ENCODE peak calls at places on chromosomes 6 and 20, in six cellular contexts. I is GM12878, E is H1, R is HCT116, V is K562, P is HepG2. U is an unnamed sample. For H3K27me3, the result is how much of the 10 kb centered on the place peaks cover.

GRCh38 chr20:22556565-22557056 is 27.8 kb downstream of the FOXA2 start:
- DNase-seq in I (no peak), R (no peak), V (peak), E (no peak), P (no peak), U (no peak)

GRCh38 chr20:54107600-54108393 is 37.4 kb upstream of the BCAS1 start:
- DNase-seq in V (no peak), P (peak), R (no peak), I (no peak), E (no peak), U (no peak)

GRCh38 chr20:14865169-14865568 is 527.8 kb upstream of the FLRT3 start:
- DNase-seq in R (no peak), E (no peak), I (no peak), V (no peak), P (no peak), U (no peak)

GRCh38 chr6:74780831-74781230 is 425.0 kb downstream of the COL12A1 start:
- DNase-seq in I (no peak), R (no peak), P (no peak), V (no peak), E (no peak), U (no peak)

GRCh38 chr6:28824793-28825731 is 98.7 kb downstream of the TRIM27 start:
- DNase-seq in V (peak), R (no peak), E (no peak), P (no peak), I (no peak), U (no peak)

GRCh38 chr6:45256697-45257695 is 71.1 kb upstream of the RUNX2 start:
- DNase-seq in V (peak), I (no peak), R (no peak), P (no peak), E (no peak), U (no peak)

GRCh38 chr6:141483561-141484061 is 649.1 kb upstream of the GJE1 start:
- DNase-seq in I (peak), V (no peak), E (no peak), P (no peak), R (no peak), U (no peak)

GRCh38 chr6:138451043-138451442 is 47.0 kb downstream of the HEBP2 start:
- DNase-seq in P (no peak), E (no peak), V (no peak), R (no peak), I (no peak), U (no peak)

GRCh38 chr6:135651964-135652755 is 154.6 kb upstream of the AHI1 start:
- DNase-seq in I (peak), R (no peak), P (no peak), E (no peak), V (no peak), U (no peak)

GRCh38 chr20:18004389-18005031 is 35.7 kb downstream of the MGME1 start:
- DNase-seq in V (no peak), R (no peak), I (no peak), P (peak), E (no peak), U (no peak)

GRCh38 chr20:1426231-1426849 is 33.5 kb upstream of the FKBP1A start:
- DNase-seq in V (no peak), E (no peak), R (no peak), P (no peak), I (no peak), U (no peak)

GRCh38 chr20:32483351-32484220 is 101.5 kb downstream of the NOL4L start:
- DNase-seq in P (peak), V (no peak), I (no peak), R (peak), E (peak), U (no peak)

GRCh38 chr6:1164600-1164999 is 147.3 kb upstream of the FOXQ1 start:
- DNase-seq in P (peak), R (no peak), V (no peak), I (no peak), E (no peak), U (no peak)

GRCh38 chr20:10309326-10309725 is 90.7 kb downstream of the SNAP25 start:
- DNase-seq in V (no peak), I (no peak), P (no peak), R (no peak), E (no peak), U (no peak)

GRCh38 chr20:9150632-9151031 is 81.7 kb downstream of the PLCB4 start:
- DNase-seq in I (no peak), E (no peak), V (no peak), R (no peak), P (no peak), U (no peak)

GRCh38 chr6:37481793-37482192 is 17.9 kb downstream of the CCDC167 start:
- DNase-seq in P (no peak), E (no peak), V (no peak), I (no peak), R (no peak), U (no peak)

GRCh38 chr6:143677891-143678737 is at the start of gene PHACTR2:
- DNase-seq in R (peak), E (peak), P (peak), V (peak), I (no peak), U (peak)

GRCh38 chr20:63642518-63643247 is 10.5 kb downstream of the STMN3 start:
- DNase-seq in P (no peak), R (no peak), E (peak), V (no peak), I (no peak), U (no peak)

GRCh38 chr6:28864321-28864923 is 59.4 kb downstream of the TRIM27 start:
- DNase-seq in I (no peak), V (peak), R (no peak), P (no peak), E (no peak), U (no peak)

GRCh38 chr6:1778693-1779235 is 169.0 kb downstream of the FOXC1 start:
- DNase-seq in I (no peak), E (no peak), R (no peak), P (no peak), V (no peak), U (no peak)

GRCh38 chr6:100370265-100370664 is 94.5 kb downstream of the SIM1 start:
- DNase-seq in I (no peak), R (no peak), V (peak), E (no peak), P (no peak), U (no peak)

GRCh38 chr20:8082999-8083398 is 49.1 kb upstream of the PLCB1 start:
- DNase-seq in R (no peak), V (no peak), E (no peak), I (no peak), P (no peak), U (no peak)

GRCh38 chr6:150328744-150329400 is 39.9 kb upstream of the IYD start:
- DNase-seq in R (no peak), V (no peak), E (no peak), P (no peak), I (no peak), U (no peak)

GRCh38 chr6:1313364-1313754 is 1.5 kb downstream of the FOXQ1 start:
- DNase-seq in R (no peak), E (no peak), P (no peak), V (no peak), I (no peak), U (no peak)

GRCh38 chr6:42419490-42420280 is 32.0 kb downstream of the TRERF1 start:
- DNase-seq in E (no peak), V (no peak), P (no peak), R (no peak), I (no peak), U (no peak)

GRCh38 chr6:81436990-81437389 is 315.5 kb downstream of the TENT5A start:
- DNase-seq in P (no peak), V (no peak), I (no peak), R (no peak), E (no peak), U (no peak)

GRCh38 chr6:11460001-11460668 is 77.4 kb upstream of the TMEM170B start:
- DNase-seq in P (no peak), E (no peak), V (no peak), I (peak), R (no peak), U (no peak)

GRCh38 chr20:40855269-40855668 is 166.2 kb upstream of the MAFB start:
- DNase-seq in P (no peak), V (no peak), E (no peak), R (no peak), I (no peak), U (no peak)

GRCh38 chr20:61891476-61891875 is 174.2 kb downstream of the TAF4 start:
- DNase-seq in I (no peak), R (no peak), E (no peak), P (no peak), V (no peak), U (no peak)

GRCh38 chr20:35248641-35249475 is 22.4 kb downstream of the MMP24 start:
- DNase-seq in R (no peak), P (no peak), I (no peak), V (no peak), E (no peak), U (no peak)

GRCh38 chr6:127576874-127577273 is at the start of gene C6orf58:
- DNase-seq in P (no peak), R (no peak), E (no peak), V (no peak), I (no peak), U (no peak)

GRCh38 chr6:157853902-157854481 is 30.9 kb downstream of the SNX9 start:
- DNase-seq in R (no peak), I (no peak), E (no peak), V (no peak), P (no peak), U (no peak)

GRCh38 chr6:82097676-82098075 is 149.9 kb downstream of the IBTK start:
- DNase-seq in V (no peak), P (peak), I (no peak), E (no peak), R (no peak), U (no peak)

GRCh38 chr20:31559704-31560093 is 45.4 kb upstream of the ID1 start:
- DNase-seq in R (no peak), V (peak), I (no peak), P (no peak), E (no peak), U (no peak)

GRCh38 chr6:53203483-53203882 is 54.8 kb upstream of the GCM1 start:
- DNase-seq in I (no peak), V (no peak), R (no peak), E (no peak), P (no peak), U (no peak)

GRCh38 chr6:551829-552350 is 105.0 kb downstream of the HUS1B start:
- DNase-seq in V (no peak), I (no peak), E (no peak), P (no peak), R (no peak), U (no peak)

GRCh38 chr20:45012682-45013302 is 46.5 kb downstream of the STK4 start:
- DNase-seq in V (no peak), I (no peak), P (no peak), E (no peak), R (no peak), U (no peak)

GRCh38 chr20:45011108-45011526 is 44.8 kb downstream of the STK4 start:
- DNase-seq in P (peak), V (peak), I (no peak), R (peak), E (peak), U (peak)

GRCh38 chr20:45014671-45015415 is 48.5 kb downstream of the STK4 start:
- DNase-seq in E (no peak), P (no peak), I (no peak), V (no peak), R (no peak), U (no peak)

GRCh38 chr20:45008521-45009049 is 42.3 kb downstream of the STK4 start:
- DNase-seq in R (no peak), V (no peak), E (no peak), I (no peak), P (no peak), U (no peak)

GRCh38 chr20:45010399-45010828 is 44.1 kb downstream of the STK4 start:
- DNase-seq in R (no peak), I (no peak), E (no peak), P (no peak), V (no peak), U (no peak)
- TF ChIP-seq ZNF274 in R (no peak), I (no peak), E (no peak), P (no peak), V (no peak), U (no peak)

GRCh38 chr6:8583291-8583690 is 147.9 kb upstream of the SLC35B3 start:
- DNase-seq in V (no peak), P (no peak), I (no peak), R (no peak), E (no peak), U (no peak)

GRCh38 chr6:8589941-8590676 is 154.8 kb upstream of the SLC35B3 start:
- DNase-seq in V (peak), R (peak), P (no peak), I (no peak), E (peak), U (peak)

DNA sequence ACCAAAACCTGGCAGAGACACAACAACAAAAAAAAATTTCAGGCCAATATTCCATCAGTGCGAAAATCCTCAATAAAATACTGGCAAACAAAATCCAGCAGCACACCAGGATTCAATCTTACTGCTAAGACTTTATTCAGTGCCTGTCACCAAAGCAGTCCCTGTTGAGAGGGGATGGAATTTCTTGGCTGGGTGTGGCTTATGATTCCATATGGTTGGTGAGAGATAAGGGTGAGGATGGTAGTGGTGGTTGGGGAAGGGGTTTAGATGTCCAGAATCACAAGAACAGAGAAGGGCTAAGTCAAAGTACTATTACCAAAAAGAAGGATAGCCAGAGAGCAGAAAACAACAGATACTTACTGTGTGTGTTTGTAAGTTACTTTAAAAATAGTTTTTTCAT is 152.8 kb upstream of the SLC35B3 start:
- DNase-seq in I (no peak), V (no peak), E (no peak), P (no peak), R (no peak), U (no peak)
- H3K27me3 ChIP-seq in I (under half), V (under half), E (under half), P (under half), R (under half), U (under half)

DNA sequence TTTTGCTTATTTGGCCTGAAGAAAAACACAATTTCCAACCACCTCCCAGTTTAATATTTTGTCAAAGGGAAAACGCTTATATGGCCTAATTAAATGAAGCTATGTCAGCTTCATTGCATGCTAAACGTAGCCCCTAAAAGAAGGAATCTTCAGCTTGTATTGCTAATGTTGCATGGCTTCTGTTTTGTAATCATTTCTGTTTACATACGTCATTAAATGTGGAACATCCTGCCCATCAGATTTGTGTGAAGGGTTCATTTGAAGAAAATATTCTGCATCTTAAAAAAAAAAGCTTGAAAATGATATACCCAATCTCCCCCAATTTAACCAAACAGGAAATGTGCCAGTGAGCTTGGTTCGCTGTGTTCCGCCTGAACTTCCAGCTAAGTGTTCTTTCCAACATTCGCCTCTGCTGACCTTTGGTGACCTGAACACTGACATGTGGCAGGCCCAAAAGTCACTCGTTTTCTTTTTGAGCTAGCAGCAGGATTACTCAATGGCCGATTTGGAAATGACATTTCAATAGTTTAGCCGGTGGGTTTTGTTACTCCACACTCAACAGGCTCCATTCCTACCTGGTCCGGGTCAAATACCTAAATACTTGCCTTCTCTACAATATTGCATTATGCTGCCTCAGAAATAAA is 12.7 kb upstream of the SIRT5 start:
- DNase-seq in V (no peak), P (peak), E (no peak), I (no peak), R (no peak), U (no peak)
- TF ChIP-seq YY1 in V (no peak), P (no peak), E (no peak), I (no peak), R (no peak), U (no peak)

GRCh38 chr6:137341721-137342195 is 122.6 kb upstream of the IFNGR1 start:
- DNase-seq in E (no peak), P (no peak), I (no peak), V (no peak), R (no peak), U (no peak)
- TF ChIP-seq ZNF274 in E (no peak), P (no peak), I (no peak), V (no peak), R (no peak), U (no peak)

GRCh38 chr6:167744681-167745659 is 81.7 kb upstream of the AFDN start:
- DNase-seq in R (no peak), I (no peak), V (no peak), E (no peak), P (no peak), U (no peak)
- H3K27me3 ChIP-seq in R (under half), I (under half), V (half or more), E (under half), P (under half), U (under half)

GRCh38 chr20:16027710-16028109 is 545.5 kb downstream of the KIF16B start:
- DNase-seq in I (no peak), E (no peak), V (no peak), R (no peak), P (no peak), U (peak)
- TF ChIP-seq YY1 in I (no peak), E (no peak), V (no peak), R (no peak), P (no peak), U (no peak)

GRCh38 chr6:21578523-21578922 is 15.0 kb upstream of the SOX4 start:
- DNase-seq in R (no peak), E (no peak), P (no peak), V (no peak), I (no peak), U (no peak)
- TF ChIP-seq ZNF274 in R (no peak), E (no peak), P (no peak), V (no peak), I (no peak), U (no peak)